ENCODE peak calls at places on chromosomes 12 and 14, in six cellular contexts. D is effector memory CD4-positive, alpha-beta T cell; I is HuH-7.5; T is SK-N-MC; V is mucosa of descending colon; L is SK-N-DZ. Z is an unnamed sample.

GRCh38 chr14:65179918-65180724 is 77.8 kb upstream of the MAX start:
- DNase-seq in D (no peak), I (no peak), T (no peak), V (peak), L (no peak), Z (no peak)

GRCh38 chr12:1791104-1791927 is 29.0 kb upstream of the LRTM2 start:
- DNase-seq in D (peak), I (peak), T (no peak), V (no peak), L (peak), Z (no peak)

GRCh38 chr12:56224954-56225353 is 812 bp downstream of the NABP2 start:
- DNase-seq in D (no peak), I (no peak), T (no peak), V (no peak), L (no peak), Z (no peak)

GRCh38 chr12:32301216-32301615 is 98.1 kb upstream of the FGD4 start:
- DNase-seq in D (no peak), I (no peak), T (no peak), V (no peak), L (no peak), Z (no peak)

GRCh38 chr12:107749094-107749493 is 11.8 kb downstream of the PRDM4 start:
- DNase-seq in D (no peak), I (no peak), T (no peak), V (no peak), L (no peak), Z (no peak)

GRCh38 chr12:52428121-52428520 is 6.0 kb downstream of the KRT75 start:
- DNase-seq in D (no peak), I (no peak), T (no peak), V (no peak), L (no peak), Z (no peak)

GRCh38 chr12:128133321-128134050 is 133.5 kb upstream of the TMEM132C start:
- DNase-seq in D (no peak), I (no peak), T (no peak), V (no peak), L (peak), Z (no peak)

GRCh38 chr14:105477659-105478623 is 3.3 kb downstream of the CRIP2 start:
- DNase-seq in D (peak), I (no peak), T (no peak), V (peak), L (no peak), Z (no peak)

GRCh38 chr14:56137842-56138241 is 19.6 kb downstream of the PELI2 start:
- DNase-seq in D (no peak), I (no peak), T (no peak), V (no peak), L (no peak), Z (no peak)

GRCh38 chr14:101494826-101495225 is 66.5 kb upstream of the DIO3 start:
- DNase-seq in D (no peak), I (no peak), T (no peak), V (no peak), L (no peak), Z (no peak)

GRCh38 chr14:75543258-75543657 is 21.0 kb downstream of the BATF start:
- DNase-seq in D (no peak), I (no peak), T (no peak), V (no peak), L (no peak), Z (no peak)

GRCh38 chr12:9626291-9626690 is 18.6 kb upstream of the KLRB1 start:
- DNase-seq in D (no peak), I (no peak), T (no peak), V (no peak), L (no peak), Z (no peak)

GRCh38 chr12:116164976-116165425 is 112.5 kb downstream of the MED13L start:
- DNase-seq in D (no peak), I (no peak), T (no peak), V (no peak), L (no peak), Z (no peak)

GRCh38 chr12:124581299-124581698 is 13.9 kb upstream of the NCOR2 start:
- DNase-seq in D (no peak), I (no peak), T (no peak), V (no peak), L (no peak), Z (no peak)

GRCh38 chr12:70638639-70639349 is 1.6 kb upstream of the PTPRB start:
- DNase-seq in D (no peak), I (no peak), T (no peak), V (no peak), L (no peak), Z (no peak)

GRCh38 chr14:99820702-99821331 is 27.6 kb downstream of the EML1 start:
- DNase-seq in D (no peak), I (no peak), T (no peak), V (no peak), L (no peak), Z (no peak)

GRCh38 chr14:70780396-70781075 is 28.8 kb downstream of the MAP3K9 start:
- DNase-seq in D (no peak), I (no peak), T (no peak), V (peak), L (no peak), Z (no peak)

GRCh38 chr12:91215940-91216454 is 33.4 kb upstream of the DCN start:
- DNase-seq in D (no peak), I (no peak), T (no peak), V (no peak), L (no peak), Z (no peak)

GRCh38 chr12:3117144-3117581 is 40.0 kb downstream of the TSPAN9 start:
- DNase-seq in D (no peak), I (no peak), T (peak), V (no peak), L (no peak), Z (no peak)

GRCh38 chr12:43858096-43858495 is 22.2 kb downstream of the TMEM117 start:
- DNase-seq in D (no peak), I (no peak), T (no peak), V (no peak), L (no peak), Z (no peak)